ENCODE peak calls at places on chromosome 12, in four cellular contexts. One of them, this sample, is unnamed.

GRCh38 chr12:49055978-49056754 is 4.4 kb downstream of the KMT2D start:
- DNase-seq in K562: peak
- DNase-seq in HCT116: peak
- DNase-seq in GM12878: peak
- DNase-seq in this sample: no peak

GRCh38 chr12:114777052-114777451 is 93.1 kb upstream of the TBX3 start:
- DNase-seq in K562: no peak
- DNase-seq in HCT116: no peak
- DNase-seq in GM12878: no peak
- DNase-seq in this sample: no peak

GRCh38 chr12:22333186-22333745 is 1.2 kb downstream of the ST8SIA1 start:
- DNase-seq in K562: no peak
- DNase-seq in HCT116: no peak
- DNase-seq in GM12878: no peak
- DNase-seq in this sample: no peak

GRCh38 chr12:41573445-41573844 is 385.3 kb downstream of the PDZRN4 start:
- DNase-seq in K562: no peak
- DNase-seq in HCT116: no peak
- DNase-seq in GM12878: no peak
- DNase-seq in this sample: no peak

GRCh38 chr12:115885040-115885439 is 392.5 kb downstream of the MED13L start:
- DNase-seq in K562: no peak
- DNase-seq in HCT116: no peak
- DNase-seq in GM12878: no peak
- DNase-seq in this sample: no peak

GRCh38 chr12:114547636-114548035 is 136.3 kb downstream of the TBX3 start:
- DNase-seq in K562: no peak
- DNase-seq in HCT116: no peak
- DNase-seq in GM12878: no peak
- DNase-seq in this sample: no peak

GRCh38 chr12:68294246-68294645 is 37.9 kb downstream of the MDM1 start:
- DNase-seq in K562: no peak
- DNase-seq in HCT116: no peak
- DNase-seq in GM12878: no peak
- DNase-seq in this sample: no peak

GRCh38 chr12:26803552-26803951 is 29.4 kb downstream of the ITPR2 start:
- DNase-seq in K562: no peak
- DNase-seq in HCT116: no peak
- DNase-seq in GM12878: no peak
- DNase-seq in this sample: no peak

GRCh38 chr12:4763549-4763948 is 43.3 kb downstream of the GALNT8 start:
- DNase-seq in K562: peak
- DNase-seq in HCT116: peak
- DNase-seq in GM12878: no peak
- DNase-seq in this sample: no peak

GRCh38 chr12:96249196-96250118 is 55.3 kb downstream of the ELK3 start:
- DNase-seq in K562: no peak
- DNase-seq in HCT116: no peak
- DNase-seq in GM12878: no peak
- DNase-seq in this sample: no peak

GRCh38 chr12:8823565-8824300 is 1.3 kb downstream of the A2ML1 start:
- DNase-seq in K562: peak
- DNase-seq in HCT116: peak
- DNase-seq in GM12878: no peak
- DNase-seq in this sample: no peak

GRCh38 chr12:79364197-79364596 is 326.6 kb downstream of the PAWR start:
- DNase-seq in K562: peak
- DNase-seq in HCT116: no peak
- DNase-seq in GM12878: no peak
- DNase-seq in this sample: no peak

GRCh38 chr12:66694666-66695065 is 15.8 kb upstream of the GRIP1 start:
- DNase-seq in K562: no peak
- DNase-seq in HCT116: no peak
- DNase-seq in GM12878: no peak
- DNase-seq in this sample: no peak

GRCh38 chr12:60501124-60501729 is 905.4 kb downstream of the SLC16A7 start:
- DNase-seq in K562: no peak
- DNase-seq in HCT116: no peak
- DNase-seq in GM12878: no peak
- DNase-seq in this sample: no peak

GRCh38 chr12:40099423-40099853 is 6.4 kb downstream of the SLC2A13 start:
- DNase-seq in K562: peak
- DNase-seq in HCT116: no peak
- DNase-seq in GM12878: no peak
- DNase-seq in this sample: no peak

GRCh38 chr12:15256760-15257159 is 35.5 kb upstream of the RERG start:
- DNase-seq in K562: no peak
- DNase-seq in HCT116: no peak
- DNase-seq in GM12878: no peak
- DNase-seq in this sample: no peak

GRCh38 chr12:71109834-71110233 is 48.0 kb downstream of the TSPAN8 start:
- DNase-seq in K562: no peak
- DNase-seq in HCT116: no peak
- DNase-seq in GM12878: no peak
- DNase-seq in this sample: no peak

GRCh38 chr12:45407188-45407850 is 191.4 kb downstream of the ANO6 start:
- DNase-seq in K562: peak
- DNase-seq in HCT116: no peak
- DNase-seq in GM12878: no peak
- DNase-seq in this sample: no peak

GRCh38 chr12:122096591-122097149 is 18.1 kb downstream of the MLXIP start:
- DNase-seq in K562: no peak
- DNase-seq in HCT116: no peak
- DNase-seq in GM12878: no peak
- DNase-seq in this sample: no peak

GRCh38 chr12:3727877-3728632 is 24.9 kb downstream of the CRACR2A start:
- DNase-seq in K562: no peak
- DNase-seq in HCT116: no peak
- DNase-seq in GM12878: peak
- DNase-seq in this sample: no peak

GRCh38 chr12:12725086-12725955 is 8.2 kb downstream of the CDKN1B start:
- DNase-seq in K562: peak
- DNase-seq in HCT116: peak
- DNase-seq in GM12878: peak
- DNase-seq in this sample: peak

GRCh38 chr12:47391566-47391965 is 311.8 kb upstream of the AMIGO2 start:
- DNase-seq in K562: no peak
- DNase-seq in HCT116: no peak
- DNase-seq in GM12878: no peak
- DNase-seq in this sample: no peak

GRCh38 chr12:44078273-44078672 is 242.4 kb downstream of the TMEM117 start:
- DNase-seq in K562: no peak
- DNase-seq in HCT116: no peak
- DNase-seq in GM12878: no peak
- DNase-seq in this sample: no peak

GRCh38 chr12:6539276-6540134 is 5.2 kb downstream of the GAPDH start:
- DNase-seq in K562: no peak
- DNase-seq in HCT116: no peak
- DNase-seq in GM12878: no peak
- DNase-seq in this sample: no peak

GRCh38 chr12:47164730-47165439 is 85.1 kb upstream of the AMIGO2 start:
- DNase-seq in K562: no peak
- DNase-seq in HCT116: no peak
- DNase-seq in GM12878: no peak
- DNase-seq in this sample: no peak

GRCh38 chr12:106179086-106179485 is 40.3 kb upstream of the NUAK1 start:
- DNase-seq in K562: no peak
- DNase-seq in HCT116: no peak
- DNase-seq in GM12878: no peak
- DNase-seq in this sample: no peak

GRCh38 chr12:48176417-48176751 is 7.1 kb upstream of the CCDC184 start:
- DNase-seq in K562: no peak
- DNase-seq in HCT116: no peak
- DNase-seq in GM12878: no peak
- DNase-seq in this sample: no peak

GRCh38 chr12:116091579-116091978 is 185.9 kb downstream of the MED13L start:
- DNase-seq in K562: no peak
- DNase-seq in HCT116: no peak
- DNase-seq in GM12878: no peak
- DNase-seq in this sample: no peak

GRCh38 chr12:107450541-107450940 is 235.1 kb upstream of the PWP1 start:
- DNase-seq in K562: no peak
- DNase-seq in HCT116: no peak
- DNase-seq in GM12878: no peak
- DNase-seq in this sample: no peak

GRCh38 chr12:3750616-3751015 is 2.3 kb downstream of the CRACR2A start:
- DNase-seq in K562: no peak
- DNase-seq in HCT116: no peak
- DNase-seq in GM12878: no peak
- DNase-seq in this sample: no peak

GRCh38 chr12:65122661-65123060 is 1.6 kb upstream of the WIF1 start:
- DNase-seq in K562: no peak
- DNase-seq in HCT116: no peak
- DNase-seq in GM12878: no peak
- DNase-seq in this sample: no peak

GRCh38 chr12:101759396-101760047 is 20.3 kb upstream of the SYCP3 start:
- DNase-seq in K562: peak
- DNase-seq in HCT116: peak
- DNase-seq in GM12878: no peak
- DNase-seq in this sample: no peak

GRCh38 chr12:69966409-69966808 is 141.4 kb downstream of the MYRFL start:
- DNase-seq in K562: no peak
- DNase-seq in HCT116: peak
- DNase-seq in GM12878: no peak
- DNase-seq in this sample: no peak

GRCh38 chr12:43861015-43861846 is 25.4 kb downstream of the TMEM117 start:
- DNase-seq in K562: no peak
- DNase-seq in HCT116: no peak
- DNase-seq in GM12878: no peak
- DNase-seq in this sample: no peak

GRCh38 chr12:127770123-127770522 is 496.8 kb upstream of the TMEM132C start:
- DNase-seq in K562: no peak
- DNase-seq in HCT116: no peak
- DNase-seq in GM12878: no peak
- DNase-seq in this sample: no peak
- TF ChIP-seq SIN3A in K562: no peak
- TF ChIP-seq SIN3A in HCT116: no peak
- TF ChIP-seq SIN3A in GM12878: no peak
- TF ChIP-seq SIN3A in this sample: no peak

DNA sequence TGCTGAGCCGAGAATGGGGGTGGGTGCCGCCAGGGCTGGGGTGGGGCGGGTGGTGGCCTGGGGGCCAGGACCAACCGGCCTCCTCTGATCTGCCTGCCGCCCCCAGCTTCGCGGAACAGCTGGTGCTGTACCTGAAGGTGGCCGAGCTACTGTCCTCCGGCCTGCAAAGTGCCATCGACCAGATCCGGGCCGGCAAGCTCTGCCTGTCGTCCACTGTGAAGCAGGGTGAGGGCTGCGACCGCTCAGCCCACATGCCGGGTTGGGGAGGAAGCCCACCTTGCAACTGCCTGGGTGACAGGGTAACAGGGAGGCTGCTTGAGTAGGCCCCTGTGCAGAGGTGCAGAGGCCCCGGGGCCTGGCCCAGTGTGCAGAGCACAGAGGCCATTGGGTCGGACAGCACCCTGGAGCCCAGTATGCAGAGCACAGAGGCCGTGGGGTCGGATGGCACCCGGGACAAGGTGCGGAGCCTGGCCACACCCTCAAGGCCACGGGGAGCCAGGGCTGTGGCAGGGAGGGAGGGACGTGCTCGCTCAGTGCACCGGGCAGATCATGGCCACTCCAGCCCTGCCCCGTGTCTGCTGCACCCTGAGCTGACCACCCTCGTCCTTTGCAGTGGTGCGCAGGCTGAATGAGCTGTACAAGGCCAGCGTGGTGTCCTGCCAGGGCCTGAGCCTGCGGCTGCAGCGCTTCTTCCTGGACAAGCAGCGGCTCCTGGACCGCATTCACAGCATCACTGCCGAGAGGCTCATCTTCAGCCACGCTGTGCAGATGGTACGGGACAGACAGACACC is 9.5 kb upstream of the PUS1 start:
- DNase-seq in K562: no peak
- DNase-seq in HCT116: no peak
- DNase-seq in GM12878: no peak
- DNase-seq in this sample: no peak
- H3K4me3 ChIP-seq in K562: no peak
- H3K4me3 ChIP-seq in HCT116: no peak
- H3K4me3 ChIP-seq in GM12878: no peak
- H3K4me3 ChIP-seq in this sample: no peak

GRCh38 chr12:88578821-88579518 is 1.3 kb downstream of the KITLG start:
- DNase-seq in K562: no peak
- DNase-seq in HCT116: no peak
- DNase-seq in GM12878: no peak
- DNase-seq in this sample: no peak

GRCh38 chr12:88579572-88579940 is 715 bp downstream of the KITLG start:
- DNase-seq in K562: no peak
- DNase-seq in HCT116: no peak
- DNase-seq in GM12878: no peak
- DNase-seq in this sample: no peak

GRCh38 chr12:88575361-88575959 is 4.8 kb downstream of the KITLG start:
- DNase-seq in K562: no peak
- DNase-seq in HCT116: no peak
- DNase-seq in GM12878: no peak
- DNase-seq in this sample: no peak

GRCh38 chr12:88578274-88578673 is 2.0 kb downstream of the KITLG start:
- DNase-seq in K562: no peak
- DNase-seq in HCT116: no peak
- DNase-seq in GM12878: no peak
- DNase-seq in this sample: no peak

GRCh38 chr12:88577537-88577936 is 2.7 kb downstream of the KITLG start:
- DNase-seq in K562: no peak
- DNase-seq in HCT116: peak
- DNase-seq in GM12878: no peak
- DNase-seq in this sample: no peak
- TF ChIP-seq SIN3A in K562: no peak
- TF ChIP-seq SIN3A in HCT116: peak
- TF ChIP-seq SIN3A in GM12878: no peak
- TF ChIP-seq SIN3A in this sample: no peak

DNA sequence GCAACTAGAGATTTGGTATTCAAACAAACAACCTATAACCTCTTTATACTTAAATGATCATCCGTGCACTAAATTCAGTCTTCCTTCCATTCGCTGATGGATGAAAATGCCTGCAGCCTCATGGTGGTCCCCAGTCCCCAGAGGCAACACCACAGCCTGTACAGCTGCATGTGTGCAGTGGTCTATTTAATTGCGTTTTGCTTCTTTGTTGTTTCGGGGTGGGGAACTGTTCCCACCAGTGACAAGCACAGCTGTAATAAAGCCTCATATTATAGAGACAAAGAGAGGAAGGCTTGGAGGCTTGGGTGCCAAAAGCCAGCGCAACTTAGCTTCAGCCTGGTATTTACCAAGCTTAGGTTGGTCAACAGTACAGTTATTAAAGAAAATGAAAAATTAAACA is 3.9 kb upstream of the SELPLG start:
- DNase-seq in K562: no peak
- DNase-seq in HCT116: no peak
- DNase-seq in GM12878: no peak
- DNase-seq in this sample: no peak
- H3K4me3 ChIP-seq in K562: no peak
- H3K4me3 ChIP-seq in HCT116: no peak
- H3K4me3 ChIP-seq in GM12878: peak
- H3K4me3 ChIP-seq in this sample: no peak